ENCODE peak calls at places on chromosome 14, in nine cellular contexts. B is PC-3, L is brain microvascular endothelial cell, Q is H9, W is bronchial epithelial cell, Z is stomach, F is body of pancreas, P is choroid plexus epithelial cell, E is mucosa of descending colon. H is an unnamed sample.

GRCh38 chr14:63766616-63767015 is 38.8 kb upstream of the SGPP1 start:
- DNase-seq in P (no peak), Z (no peak), E (no peak), F (no peak), W (no peak), Q (no peak), B (no peak), L (no peak), H (no peak)

GRCh38 chr14:99635116-99635515 is 9.8 kb upstream of the HHIPL1 start:
- DNase-seq in F (no peak), W (no peak), L (no peak), Q (no peak), B (no peak), E (no peak), Z (no peak), P (no peak), H (no peak)

GRCh38 chr14:59101441-59101840 is 87.0 kb upstream of the DAAM1 start:
- DNase-seq in L (no peak), F (no peak), B (no peak), E (no peak), W (no peak), Q (no peak), P (no peak), Z (no peak), H (no peak)

GRCh38 chr14:61300754-61301153 is 19.6 kb upstream of the TMEM30B start:
- DNase-seq in W (no peak), Z (no peak), E (no peak), P (no peak), B (no peak), L (no peak), F (no peak), Q (peak; percentile 39), H (no peak)

GRCh38 chr14:106690333-106690891 is 1164.0 kb downstream of the TMEM121 start:
- DNase-seq in Z (no peak), E (no peak), Q (no peak), W (no peak), B (no peak), L (no peak), P (no peak), F (no peak), H (no peak)

GRCh38 chr14:36647827-36648753 is 13.6 kb upstream of the PAX9 start:
- DNase-seq in Z (no peak), F (peak; percentile 45), Q (peak; percentile 83), E (no peak), P (peak; percentile 51), W (peak; percentile 48), B (peak; percentile 73), L (peak; percentile 8), H (no peak)

GRCh38 chr14:32507029-32507984 is 178.2 kb downstream of the AKAP6 start:
- DNase-seq in Q (no peak), Z (no peak), L (peak; percentile 76), W (peak; percentile 98), E (no peak), P (peak; percentile 91), B (peak; percentile 71), F (no peak), H (peak; percentile 76)

GRCh38 chr14:63438065-63438757 is 105.0 kb downstream of the PPP2R5E start:
- DNase-seq in Q (no peak), W (peak; percentile 92), P (peak; percentile 99), F (peak; percentile 78), L (peak; percentile 88), Z (peak; percentile 66), E (no peak), B (peak; percentile 98), H (peak; percentile 95)

GRCh38 chr14:72810201-72810600 is 83.7 kb downstream of the DPF3 start:
- DNase-seq in Q (no peak), E (no peak), P (no peak), B (no peak), Z (no peak), L (no peak), W (peak; percentile 5), F (no peak), H (no peak)

GRCh38 chr14:64731141-64731581 is 26.9 kb downstream of the PLEKHG3 start:
- DNase-seq in W (no peak), P (no peak), Z (no peak), B (no peak), F (no peak), E (no peak), L (no peak), Q (no peak), H (no peak)

GRCh38 chr14:95620659-95621059 is 65.6 kb upstream of the TCL1B start:
- DNase-seq in Z (no peak), L (no peak), Q (no peak), B (peak; percentile 9), W (no peak), F (no peak), P (no peak), E (no peak), H (no peak)

GRCh38 chr14:41925409-41925808 is 318.7 kb downstream of the LRFN5 start:
- DNase-seq in F (peak; percentile 5), B (peak; percentile 63), P (peak; percentile 43), Z (no peak), W (peak; percentile 1), Q (no peak), E (no peak), L (no peak), H (no peak)
- TF ChIP-seq CTCF in F (no peak), B (peak; percentile 73), P (peak; percentile 50), Z (no peak), W (no peak), Q (peak; percentile 64), E (no peak), L (peak; percentile 58), H (no peak)

DNA sequence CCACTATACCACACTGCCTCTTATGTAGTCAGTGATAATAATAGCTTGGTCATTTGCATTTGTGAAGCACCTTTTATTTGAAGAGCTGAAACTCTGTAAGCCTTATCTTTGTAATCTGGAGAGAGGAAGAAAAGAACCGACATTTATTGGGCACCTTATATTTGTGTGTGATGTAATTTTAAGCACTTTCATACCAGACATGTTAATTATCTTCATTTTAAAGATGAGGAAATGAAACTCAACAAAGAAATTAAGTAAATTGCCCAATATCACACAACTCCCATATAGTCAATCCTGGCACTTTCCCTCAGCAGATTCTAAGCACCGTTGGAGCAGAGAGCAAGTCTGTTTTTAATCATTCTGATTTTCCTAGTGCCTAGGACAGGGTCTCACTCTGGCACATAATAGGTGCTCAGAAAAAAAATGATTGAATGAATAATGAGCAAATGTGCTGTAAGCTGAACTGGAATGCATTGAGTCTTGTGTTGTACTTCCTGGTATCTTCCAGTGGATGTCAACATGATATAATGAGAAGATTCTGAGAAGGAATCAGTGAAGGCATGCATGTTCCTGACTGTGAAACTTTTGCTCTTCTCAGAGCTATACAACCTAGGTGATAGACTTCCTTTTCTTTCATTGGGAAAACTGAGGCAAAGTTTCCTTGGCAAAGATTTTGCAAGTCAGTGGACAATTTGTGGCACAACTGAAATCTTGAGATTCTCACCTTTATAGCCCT is 418.9 kb downstream of the ZFP36L1 start:
- DNase-seq in E (no peak), Q (no peak), F (no peak), Z (no peak), P (no peak), B (no peak), W (no peak), L (no peak), H (no peak)
- TF ChIP-seq CTCF in E (no peak), Q (no peak), F (no peak), Z (no peak), P (no peak), B (peak; percentile 16), W (no peak), L (no peak), H (no peak)

GRCh38 chr14:25607095-25607657 is 557.2 kb upstream of the STXBP6 start:
- DNase-seq in W (no peak), B (no peak), Z (no peak), Q (no peak), F (no peak), L (no peak), E (no peak), P (no peak), H (no peak)
- TF ChIP-seq CTCF in W (no peak), B (no peak), Z (no peak), Q (peak; percentile 18), F (no peak), L (no peak), E (no peak), P (no peak), H (no peak)

DNA sequence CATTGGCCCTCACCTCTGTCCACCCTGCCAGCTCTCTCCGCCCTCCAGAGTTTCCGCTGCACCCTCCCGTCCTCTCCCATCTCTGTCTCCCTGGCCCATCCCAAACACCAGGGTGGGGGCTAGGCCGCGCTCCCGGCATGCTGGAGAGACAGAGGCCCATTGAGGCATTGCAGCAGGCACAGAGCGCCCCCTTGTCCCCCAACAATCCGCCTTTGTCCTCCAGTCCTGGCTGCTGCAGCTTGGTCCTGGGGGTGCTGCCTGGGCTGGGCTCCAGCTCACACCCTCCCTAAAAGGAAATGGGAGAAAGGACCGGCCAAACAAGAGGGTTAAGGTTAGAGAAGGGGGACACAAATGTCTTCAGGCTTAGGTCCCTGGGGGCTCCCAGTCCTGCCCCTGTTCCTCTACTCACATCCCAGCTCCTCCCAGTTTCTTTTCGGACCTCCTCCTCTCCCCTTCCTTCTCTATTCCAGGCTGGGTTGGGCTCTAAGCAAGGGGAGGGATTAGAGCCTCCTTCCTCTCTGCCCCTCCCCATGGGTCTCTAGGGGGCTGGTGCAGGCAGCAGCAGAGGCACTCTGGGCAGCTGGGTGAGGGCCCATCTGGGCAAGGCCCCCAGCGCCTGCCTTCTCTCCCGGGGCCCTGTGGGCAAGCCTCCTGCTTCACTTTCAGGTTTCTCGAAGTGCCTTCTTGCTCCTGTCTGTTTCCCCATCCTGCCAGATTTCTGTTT is at the start of gene CMTM5:
- DNase-seq in L (no peak), Q (peak; percentile 66), Z (no peak), W (no peak), B (no peak), F (no peak), P (no peak), E (no peak), H (no peak)
- TF ChIP-seq CTCF in L (no peak), Q (no peak), Z (no peak), W (no peak), B (no peak), F (no peak), P (no peak), E (no peak), H (no peak)

DNA sequence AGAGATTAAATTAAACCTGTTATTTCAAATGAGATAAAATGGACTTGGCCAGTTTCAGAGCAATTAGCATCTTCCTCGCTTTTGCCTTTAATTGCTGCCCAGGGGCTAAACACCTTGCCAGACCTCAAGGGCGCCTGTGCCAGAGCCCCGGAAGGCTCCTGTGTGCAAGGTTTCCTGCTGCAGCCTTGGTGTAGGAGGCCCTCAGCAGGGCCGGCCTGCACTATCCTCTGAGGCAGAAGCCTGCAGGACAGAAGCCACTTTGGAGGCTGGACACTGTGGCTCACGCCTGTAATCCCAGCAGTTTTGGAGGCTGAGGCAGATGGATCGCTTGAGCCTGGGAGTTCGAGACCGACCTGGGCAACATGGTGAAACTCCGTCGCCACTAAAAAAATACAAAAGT is 150.4 kb downstream of the CALM1 start:
- DNase-seq in Z (no peak), E (no peak), Q (no peak), P (no peak), B (no peak), L (no peak), W (no peak), F (no peak), H (no peak)
- TF ChIP-seq CTCF in Z (no peak), E (no peak), Q (no peak), P (no peak), B (no peak), L (no peak), W (no peak), F (no peak), H (no peak)